ENCODE peak calls at places on chromosomes 4 and X, in ten cellular contexts. W is endothelial cell of umbilical vein, A is stomach, U is GM12891, B is GM12892, P is HL-60, D is HCT116, T is transverse colon, J is K562, Z is GM23338. C is an unnamed sample.

GRCh38 chrX:22969416-22969815 is 30.3 kb upstream of the DDX53 start:
- DNase-seq in B (no peak), A (no peak), P (no peak), D (no peak), T (no peak), J (no peak), Z (no peak), W (no peak), U (no peak), C (no peak)

GRCh38 chr4:186765138-186765537 is 41.5 kb upstream of the FAT1 start:
- DNase-seq in U (no peak), Z (peak; percentile 39), A (no peak), J (peak; percentile 58), D (peak; percentile 68), W (no peak), T (peak; percentile 82), P (no peak), B (no peak), C (no peak)

GRCh38 chr4:41839945-41840854 is 91.7 kb upstream of the PHOX2B start:
- DNase-seq in W (no peak), D (no peak), U (no peak), P (no peak), A (no peak), T (no peak), B (no peak), Z (no peak), J (no peak), C (peak; percentile 39)

GRCh38 chr4:140260227-140260626 is 106.2 kb upstream of the MAML3 start:
- DNase-seq in Z (no peak), D (peak; percentile 41), T (no peak), A (no peak), P (no peak), J (no peak), W (peak; percentile 66), U (no peak), B (no peak), C (no peak)

GRCh38 chrX:149284616-149285015 is 220.5 kb downstream of the IDS start:
- DNase-seq in Z (no peak), W (no peak), T (no peak), J (no peak), A (no peak), D (no peak), P (no peak), U (no peak), B (no peak), C (no peak)

GRCh38 chr4:163679189-163679588 is 184.7 kb downstream of the TMA16 start:
- DNase-seq in W (no peak), B (peak; percentile 9), T (no peak), J (no peak), P (no peak), Z (peak; percentile 19), U (no peak), D (no peak), A (no peak), C (no peak)

GRCh38 chrX:20266810-20267598 is at the start of gene RPS6KA3:
- DNase-seq in A (peak; percentile 92), D (peak; percentile 57), P (peak; percentile 56), J (peak; percentile 90), B (peak; percentile 49), T (peak; percentile 94), W (peak; percentile 83), U (peak; percentile 63), Z (peak; percentile 79), C (peak; percentile 44)

GRCh38 chr4:38694330-38694729 is 30.3 kb downstream of the KLF3 start:
- DNase-seq in D (no peak), W (no peak), P (no peak), U (no peak), J (no peak), Z (no peak), T (no peak), B (no peak), A (no peak), C (no peak)

GRCh38 chr4:168634276-168634802 is 137.5 kb downstream of the PALLD start:
- DNase-seq in B (no peak), Z (no peak), P (no peak), U (no peak), W (peak; percentile 56), T (no peak), D (no peak), A (no peak), J (no peak), C (no peak)

GRCh38 chrX:3026074-3026588 is 15.1 kb upstream of the ARSF start:
- DNase-seq in A (no peak), D (no peak), W (no peak), Z (no peak), B (no peak), J (no peak), P (no peak), T (no peak), U (no peak), C (no peak)

GRCh38 chr4:118751634-118752293 is 66.6 kb downstream of the METTL14 start:
- DNase-seq in B (no peak), P (no peak), J (no peak), W (no peak), U (no peak), A (no peak), Z (no peak), T (no peak), D (no peak), C (no peak)

GRCh38 chr4:4269856-4270255 is 20.1 kb downstream of the LYAR start:
- DNase-seq in J (no peak), P (no peak), W (peak; percentile 69), A (no peak), U (no peak), Z (no peak), D (no peak), T (no peak), B (no peak), C (no peak)

GRCh38 chr4:7813674-7814073 is 126.0 kb downstream of the AFAP1 start:
- DNase-seq in T (no peak), A (no peak), B (no peak), D (no peak), Z (no peak), U (no peak), W (peak; percentile 63), J (no peak), P (no peak), C (no peak)
- TF ChIP-seq POLR2AphosphoS5 in T (no peak), A (peak; percentile 47), B (no peak), D (no peak), Z (no peak), U (no peak), W (peak; percentile 14), J (no peak), P (no peak), C (no peak)

DNA sequence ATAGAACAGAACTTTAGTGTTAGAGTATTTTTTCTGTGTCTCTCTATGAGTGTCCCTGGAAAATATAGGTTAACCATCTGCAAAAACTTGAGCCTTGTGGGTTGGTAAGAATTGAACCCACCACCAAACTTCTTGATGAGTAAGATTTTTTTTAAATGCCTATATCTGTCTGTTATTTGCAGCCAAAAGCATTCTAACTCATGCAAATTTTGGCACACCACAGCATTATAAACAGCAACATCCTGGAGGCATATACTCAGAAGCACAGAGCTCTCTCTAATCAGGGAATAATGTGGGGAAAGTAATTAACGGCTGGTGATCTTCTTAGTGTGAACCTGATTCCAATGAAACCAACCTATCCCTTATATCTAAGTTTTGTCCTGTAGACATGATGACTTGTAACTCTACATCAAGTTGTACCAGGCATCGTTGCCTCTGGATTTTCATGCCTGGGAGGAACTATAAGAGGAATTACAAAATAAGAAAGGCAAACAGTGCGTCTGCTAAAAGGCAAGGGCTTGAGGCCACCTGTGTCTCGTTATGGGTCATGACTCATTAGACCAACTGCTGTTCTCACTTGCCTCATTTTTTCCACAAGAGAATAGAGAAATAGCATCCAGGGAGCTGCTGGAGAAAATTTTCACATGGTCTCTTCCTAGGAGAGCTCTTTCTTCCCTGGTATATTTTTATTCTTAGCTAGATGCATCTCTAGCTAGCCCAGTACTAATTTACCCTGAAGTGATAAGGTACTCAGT is 202.4 kb downstream of the CHIC2 start:
- DNase-seq in P (peak; percentile 21), D (no peak), J (no peak), T (no peak), Z (no peak), A (no peak), U (no peak), B (no peak), W (no peak), C (no peak)
- TF ChIP-seq POLR2AphosphoS5 in P (no peak), D (no peak), J (no peak), T (peak; percentile 66), Z (no peak), A (no peak), U (no peak), B (no peak), W (no peak), C (no peak)

GRCh38 chr4:1201851-1202525 is 29.6 kb upstream of the SPON2 start:
- DNase-seq in A (peak; percentile 73), W (no peak), Z (no peak), J (no peak), B (peak; percentile 67), T (peak; percentile 83), U (peak; percentile 70), D (no peak), P (peak; percentile 85), C (peak; percentile 65)

GRCh38 chr4:1202526-1203378 is 30.4 kb upstream of the SPON2 start:
- DNase-seq in Z (no peak), J (no peak), D (no peak), B (peak; percentile 6), U (no peak), T (peak; percentile 8), W (no peak), A (peak; percentile 17), P (no peak), C (no peak)

GRCh38 chr4:1198070-1198844 is 25.9 kb upstream of the SPON2 start:
- DNase-seq in J (no peak), D (no peak), P (no peak), B (no peak), Z (no peak), A (peak; percentile 25), T (peak; percentile 29), W (no peak), U (no peak), C (no peak)

GRCh38 chr4:1199556-1200331 is 27.4 kb upstream of the SPON2 start:
- DNase-seq in P (no peak), U (no peak), J (no peak), B (peak; percentile 9), A (peak; percentile 23), Z (no peak), D (no peak), W (no peak), T (peak; percentile 7), C (no peak)

GRCh38 chr4:1200425-1201035 is 28.1 kb upstream of the SPON2 start:
- DNase-seq in W (no peak), D (no peak), A (peak; percentile 51), P (peak; percentile 36), B (peak; percentile 40), Z (no peak), U (peak; percentile 37), T (peak; percentile 71), J (peak; percentile 41), C (no peak)
- TF ChIP-seq POLR2AphosphoS5 in W (no peak), D (no peak), A (peak; percentile 68), P (no peak), B (no peak), Z (no peak), U (no peak), T (peak; percentile 84), J (no peak), C (no peak)

DNA sequence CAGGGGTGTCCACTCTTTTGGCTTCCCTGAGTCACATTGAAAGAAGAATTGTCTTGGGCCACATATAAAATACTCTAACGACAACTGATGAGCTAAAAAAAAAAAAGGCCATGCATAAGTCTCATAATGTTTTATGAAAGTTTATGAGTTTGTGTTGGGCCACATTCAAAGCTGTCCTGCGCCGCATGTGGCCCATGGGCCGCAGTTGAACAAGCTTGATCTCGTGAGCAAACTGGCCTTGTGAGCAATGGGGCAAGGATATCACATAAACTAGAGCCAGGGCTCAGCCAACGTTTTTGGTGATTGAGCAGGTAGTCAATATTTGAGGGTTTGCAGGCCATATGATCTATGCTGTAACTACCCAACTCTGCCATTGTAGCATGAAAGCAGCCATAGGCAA is 44.6 kb upstream of the PHKA2 start:
- DNase-seq in D (no peak), J (no peak), U (no peak), B (no peak), W (no peak), Z (no peak), P (no peak), A (no peak), T (no peak), C (no peak)
- TF ChIP-seq POLR2AphosphoS5 in D (no peak), J (no peak), U (no peak), B (no peak), W (no peak), Z (no peak), P (no peak), A (no peak), T (no peak), C (no peak)

C was measured in GM12878.